ENCODE peak calls at places on chromosomes 3 and 15, in ten cellular contexts. One of them, this sample, is unnamed.

GRCh38 chr15:88909956-88910831 is 3.0 kb downstream of the MFGE8 start:
- DNase-seq in BJ: no peak
- DNase-seq in fibroblast of the aortic adventitia: peak; percentile 61
- DNase-seq in substantia nigra: no peak
- DNase-seq in EH: peak; percentile 40
- DNase-seq in choroid plexus epithelial cell: no peak
- DNase-seq in neuronal stem cell: no peak
- DNase-seq in foreskin fibroblast: peak; percentile 73
- DNase-seq in HS-5: no peak
- DNase-seq in C1 segment of cervical spinal cord: no peak
- DNase-seq in this sample: no peak

GRCh38 chr3:171236586-171237120 is 210.1 kb upstream of the SLC2A2 start:
- DNase-seq in C1 segment of cervical spinal cord: no peak
- DNase-seq in HS-5: no peak
- DNase-seq in BJ: no peak
- DNase-seq in choroid plexus epithelial cell: no peak
- DNase-seq in foreskin fibroblast: no peak
- DNase-seq in neuronal stem cell: no peak
- DNase-seq in substantia nigra: peak; percentile 23
- DNase-seq in fibroblast of the aortic adventitia: no peak
- DNase-seq in EH: no peak
- DNase-seq in this sample: no peak

GRCh38 chr3:138445654-138446053 is 11.2 kb downstream of the ESYT3 start:
- DNase-seq in substantia nigra: no peak
- DNase-seq in BJ: no peak
- DNase-seq in choroid plexus epithelial cell: no peak
- DNase-seq in fibroblast of the aortic adventitia: no peak
- DNase-seq in EH: no peak
- DNase-seq in C1 segment of cervical spinal cord: no peak
- DNase-seq in neuronal stem cell: no peak
- DNase-seq in foreskin fibroblast: no peak
- DNase-seq in HS-5: no peak
- DNase-seq in this sample: no peak

GRCh38 chr15:44296625-44297524 is 8.4 kb downstream of the GOLM2 start:
- DNase-seq in neuronal stem cell: no peak
- DNase-seq in fibroblast of the aortic adventitia: peak; percentile 49
- DNase-seq in BJ: peak; percentile 14
- DNase-seq in substantia nigra: no peak
- DNase-seq in HS-5: no peak
- DNase-seq in EH: peak; percentile 57
- DNase-seq in foreskin fibroblast: peak; percentile 69
- DNase-seq in C1 segment of cervical spinal cord: no peak
- DNase-seq in choroid plexus epithelial cell: peak; percentile 82
- DNase-seq in this sample: peak; percentile 30

GRCh38 chr3:7693976-7694375 is 807.6 kb upstream of the LMCD1 start:
- DNase-seq in foreskin fibroblast: no peak
- DNase-seq in EH: no peak
- DNase-seq in C1 segment of cervical spinal cord: no peak
- DNase-seq in HS-5: no peak
- DNase-seq in BJ: no peak
- DNase-seq in substantia nigra: no peak
- DNase-seq in neuronal stem cell: no peak
- DNase-seq in choroid plexus epithelial cell: no peak
- DNase-seq in fibroblast of the aortic adventitia: no peak
- DNase-seq in this sample: no peak

GRCh38 chr15:91043190-91043874 is 20.9 kb upstream of the VPS33B start:
- DNase-seq in HS-5: no peak
- DNase-seq in neuronal stem cell: no peak
- DNase-seq in C1 segment of cervical spinal cord: no peak
- DNase-seq in BJ: no peak
- DNase-seq in EH: no peak
- DNase-seq in choroid plexus epithelial cell: no peak
- DNase-seq in foreskin fibroblast: no peak
- DNase-seq in substantia nigra: no peak
- DNase-seq in fibroblast of the aortic adventitia: no peak
- DNase-seq in this sample: no peak

GRCh38 chr15:66112388-66112787 is 141.2 kb downstream of the MEGF11 start:
- DNase-seq in EH: no peak
- DNase-seq in C1 segment of cervical spinal cord: no peak
- DNase-seq in neuronal stem cell: no peak
- DNase-seq in substantia nigra: no peak
- DNase-seq in foreskin fibroblast: no peak
- DNase-seq in BJ: no peak
- DNase-seq in fibroblast of the aortic adventitia: no peak
- DNase-seq in HS-5: no peak
- DNase-seq in choroid plexus epithelial cell: no peak
- DNase-seq in this sample: no peak

GRCh38 chr15:49421991-49422390 is 1.1 kb upstream of the FGF7 start:
- DNase-seq in HS-5: no peak
- DNase-seq in neuronal stem cell: peak; percentile 40
- DNase-seq in C1 segment of cervical spinal cord: no peak
- DNase-seq in EH: peak; percentile 52
- DNase-seq in substantia nigra: peak; percentile 37
- DNase-seq in fibroblast of the aortic adventitia: peak; percentile 86
- DNase-seq in foreskin fibroblast: peak; percentile 66
- DNase-seq in choroid plexus epithelial cell: peak; percentile 80
- DNase-seq in BJ: no peak
- DNase-seq in this sample: peak; percentile 34

GRCh38 chr3:85801955-85802354 is 843.2 kb downstream of the CADM2 start:
- DNase-seq in BJ: no peak
- DNase-seq in foreskin fibroblast: peak; percentile 62
- DNase-seq in neuronal stem cell: peak; percentile 9
- DNase-seq in EH: no peak
- DNase-seq in choroid plexus epithelial cell: peak; percentile 47
- DNase-seq in HS-5: no peak
- DNase-seq in substantia nigra: no peak
- DNase-seq in fibroblast of the aortic adventitia: no peak
- DNase-seq in C1 segment of cervical spinal cord: no peak
- DNase-seq in this sample: no peak

GRCh38 chr3:186609247-186609868 is 3.5 kb upstream of the AHSG start:
- DNase-seq in EH: peak; percentile 25
- DNase-seq in neuronal stem cell: no peak
- DNase-seq in fibroblast of the aortic adventitia: no peak
- DNase-seq in BJ: no peak
- DNase-seq in foreskin fibroblast: peak; percentile 19
- DNase-seq in choroid plexus epithelial cell: peak; percentile 35
- DNase-seq in HS-5: no peak
- DNase-seq in substantia nigra: no peak
- DNase-seq in C1 segment of cervical spinal cord: no peak
- DNase-seq in this sample: no peak

GRCh38 chr3:155495387-155495786 is 201.9 kb upstream of the STRIT1 start:
- DNase-seq in BJ: no peak
- DNase-seq in choroid plexus epithelial cell: no peak
- DNase-seq in HS-5: no peak
- DNase-seq in EH: peak; percentile 5
- DNase-seq in neuronal stem cell: no peak
- DNase-seq in substantia nigra: no peak
- DNase-seq in foreskin fibroblast: peak; percentile 46
- DNase-seq in fibroblast of the aortic adventitia: peak; percentile 10
- DNase-seq in C1 segment of cervical spinal cord: no peak
- DNase-seq in this sample: peak; percentile 41

GRCh38 chr3:45140392-45140791 is 5.8 kb downstream of the CDCP1 start:
- DNase-seq in C1 segment of cervical spinal cord: no peak
- DNase-seq in foreskin fibroblast: peak; percentile 81
- DNase-seq in neuronal stem cell: no peak
- DNase-seq in HS-5: no peak
- DNase-seq in fibroblast of the aortic adventitia: peak; percentile 68
- DNase-seq in choroid plexus epithelial cell: no peak
- DNase-seq in BJ: no peak
- DNase-seq in substantia nigra: no peak
- DNase-seq in EH: peak; percentile 67
- DNase-seq in this sample: no peak

GRCh38 chr3:175486255-175486654 is 627.1 kb downstream of the NAALADL2 start:
- DNase-seq in C1 segment of cervical spinal cord: no peak
- DNase-seq in substantia nigra: no peak
- DNase-seq in fibroblast of the aortic adventitia: peak; percentile 2
- DNase-seq in foreskin fibroblast: no peak
- DNase-seq in choroid plexus epithelial cell: no peak
- DNase-seq in HS-5: no peak
- DNase-seq in EH: no peak
- DNase-seq in neuronal stem cell: no peak
- DNase-seq in BJ: no peak
- DNase-seq in this sample: no peak

This sample was measured in skeletal muscle cell.